ENCODE peak calls at places on chromosomes 12 and 14, in seven cellular contexts. Q is MCF 10A, G is mesothelial cell of epicardium, W is head of caudate nucleus, D is anterior cingulate cortex, L is WTC11, P is H4. M is an unnamed sample.

GRCh38 chr12:50232771-50233209 is 50.5 kb downstream of the LIMA1 start:
- DNase-seq in Q (no peak), G (no peak), W (no peak), D (no peak), L (no peak), P (no peak), M (no peak)

GRCh38 chr14:70771781-70772212 is 37.5 kb downstream of the MAP3K9 start:
- DNase-seq in Q (peak), G (no peak), W (no peak), D (no peak), L (peak), P (no peak), M (no peak)

GRCh38 chr12:38327356-38327755 is 10.8 kb downstream of the ALG10B start:
- DNase-seq in Q (no peak), G (no peak), W (no peak), D (no peak), L (no peak), P (no peak), M (no peak)

GRCh38 chr12:26195641-26196423 is 459 bp downstream of the SSPN start:
- DNase-seq in Q (no peak), G (no peak), W (peak), D (peak), L (peak), P (no peak), M (peak)

GRCh38 chr12:20376984-20377383 is 8.6 kb downstream of the PDE3A start:
- DNase-seq in Q (peak), G (no peak), W (no peak), D (no peak), L (no peak), P (peak), M (no peak)

GRCh38 chr12:105106621-105107020 is 910 bp upstream of the WASHC4 start:
- DNase-seq in Q (no peak), G (no peak), W (no peak), D (no peak), L (no peak), P (no peak), M (no peak)

GRCh38 chr12:21913823-21914222 is 27.4 kb downstream of the ABCC9 start:
- DNase-seq in Q (peak), G (no peak), W (no peak), D (no peak), L (no peak), P (no peak), M (no peak)

GRCh38 chr12:11651785-11652184 is 2.3 kb downstream of the ETV6 start:
- DNase-seq in Q (no peak), G (no peak), W (no peak), D (no peak), L (no peak), P (no peak), M (peak)

GRCh38 chr12:5554711-5555110 is 122.8 kb downstream of the NTF3 start:
- DNase-seq in Q (no peak), G (no peak), W (no peak), D (no peak), L (no peak), P (peak), M (no peak)

GRCh38 chr14:76154539-76155126 is 2.9 kb downstream of the GPATCH2L start:
- DNase-seq in Q (no peak), G (no peak), W (no peak), D (no peak), L (no peak), P (no peak), M (no peak)

GRCh38 chr14:23025181-23025788 is 9.4 kb downstream of the PSMB5 start:
- DNase-seq in Q (no peak), G (no peak), W (no peak), D (no peak), L (no peak), P (no peak), M (no peak)

GRCh38 chr14:103593577-103593976 is 30.8 kb downstream of the COA8 start:
- DNase-seq in Q (no peak), G (no peak), W (no peak), D (no peak), L (no peak), P (no peak), M (no peak)

GRCh38 chr14:66066991-66067788 is 419.0 kb upstream of the CCDC196 start:
- DNase-seq in Q (no peak), G (no peak), W (no peak), D (no peak), L (no peak), P (no peak), M (no peak)